ENCODE peak calls at places on chromosomes 1 and 21, in six cellular contexts. O is mesenchymal stem cell, Q is neuronal stem cell, A is IMR-90, W is mesendoderm, I is H1. Z is an unnamed sample.

GRCh38 chr1:42956739-42957138 is 1.9 kb downstream of the SLC2A1 start:
- DNase-seq in W (no peak), I (no peak), Q (no peak), A (no peak), O (no peak), Z (no peak)

GRCh38 chr21:28959367-28960099 is 33.1 kb downstream of the LTN1 start:
- DNase-seq in O (peak), W (no peak), A (peak), Q (no peak), I (no peak), Z (no peak)

GRCh38 chr1:46084553-46085448 is 47.6 kb downstream of the PIK3R3 start:
- DNase-seq in I (no peak), W (no peak), Q (no peak), A (peak), O (peak), Z (no peak)

GRCh38 chr21:15051652-15052554 is 12.9 kb downstream of the NRIP1 start:
- DNase-seq in A (peak), I (no peak), Q (no peak), O (peak), W (peak), Z (no peak)

GRCh38 chr1:16721871-16722641 is 18.3 kb upstream of the RNU1-4 start:
- DNase-seq in W (no peak), O (no peak), I (no peak), A (no peak), Q (no peak), Z (no peak)

GRCh38 chr1:245051349-245052221 is 103.2 kb upstream of the KIF26B start:
- DNase-seq in O (peak), A (peak), W (peak), I (peak), Q (no peak), Z (peak)

GRCh38 chr1:185311589-185312225 is 5.3 kb downstream of the IVNS1ABP start:
- DNase-seq in O (peak), W (no peak), Q (no peak), I (no peak), A (peak), Z (no peak)

GRCh38 chr1:196425513-196425912 is 182.7 kb downstream of the KCNT2 start:
- DNase-seq in Q (no peak), W (no peak), O (no peak), I (no peak), A (no peak), Z (no peak)

GRCh38 chr1:3568815-3569435 is 42.4 kb downstream of the MEGF6 start:
- DNase-seq in Q (no peak), W (no peak), I (no peak), A (no peak), O (no peak), Z (no peak)

GRCh38 chr1:101089608-101090007 is 64.0 kb upstream of the DPH5 start:
- DNase-seq in O (no peak), Q (no peak), I (no peak), W (no peak), A (no peak), Z (no peak)

GRCh38 chr1:94953741-94954140 is 26.8 kb upstream of the CNN3 start:
- DNase-seq in W (no peak), I (no peak), Q (no peak), O (peak), A (peak), Z (no peak)

GRCh38 chr1:167492509-167492910 is 25.8 kb downstream of the CD247 start:
- DNase-seq in Q (no peak), O (no peak), A (no peak), W (peak), I (no peak), Z (no peak)

GRCh38 chr1:208013210-208013609 is 102.3 kb upstream of the CD34 start:
- DNase-seq in A (no peak), W (no peak), O (no peak), I (no peak), Q (no peak), Z (no peak)

GRCh38 chr1:225816643-225817538 is 7.0 kb downstream of the EPHX1 start:
- DNase-seq in O (no peak), W (no peak), I (no peak), Q (no peak), A (peak), Z (no peak)

GRCh38 chr1:78627321-78627720 is 7.1 kb downstream of the IFI44L start:
- DNase-seq in I (no peak), A (peak), O (no peak), Q (no peak), W (no peak), Z (no peak)
- H2AK5ac ChIP-seq in I (no peak), A (no peak), O (no peak), Q (no peak), W (no peak), Z (no peak)

GRCh38 chr1:109794319-109795132 is 30.8 kb upstream of the EPS8L3 start:
- DNase-seq in A (no peak), W (peak), Q (no peak), I (no peak), O (peak), Z (peak)
- H3K23ac ChIP-seq in A (no peak), W (no peak), Q (no peak), I (no peak), O (no peak), Z (no peak)

DNA sequence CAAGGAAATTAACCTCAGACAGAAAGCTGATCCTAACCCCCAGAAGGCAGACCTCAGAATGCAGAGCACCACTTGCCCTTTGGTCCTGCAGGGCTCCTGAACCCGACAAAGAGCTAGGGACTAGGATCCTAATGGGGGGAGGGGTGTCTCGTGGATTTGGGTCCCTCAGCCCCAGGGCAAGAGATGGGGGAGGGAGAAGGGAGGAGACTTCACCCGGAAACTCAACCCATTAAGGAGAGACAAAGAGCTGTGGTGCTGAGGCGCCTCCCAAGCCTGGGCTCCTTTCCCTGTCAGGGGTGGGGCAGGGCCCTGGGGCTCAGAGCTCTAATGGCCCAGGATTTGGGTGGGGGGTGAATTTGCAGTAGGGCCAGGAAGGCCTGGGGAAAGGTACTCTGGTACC is 2.9 kb downstream of the NECTIN4 start:
- DNase-seq in W (peak), Q (no peak), A (no peak), O (no peak), I (no peak), Z (no peak)
- H3K4ac ChIP-seq in W (no peak), Q (no peak), A (no peak), O (peak), I (no peak), Z (no peak)

GRCh38 chr1:109642610-109643009 is 13.3 kb upstream of the GSTM4 start:
- DNase-seq in A (peak), W (no peak), O (peak), I (no peak), Q (no peak), Z (no peak)

GRCh38 chr1:109644670-109645069 is 11.2 kb upstream of the GSTM4 start:
- DNase-seq in Q (no peak), W (no peak), I (no peak), O (peak), A (peak), Z (no peak)

GRCh38 chr1:109640285-109640865 is 15.5 kb upstream of the GSTM4 start:
- DNase-seq in O (peak), Q (peak), I (peak), A (peak), W (peak), Z (peak)

GRCh38 chr1:109641341-109641740 is 14.6 kb upstream of the GSTM4 start:
- DNase-seq in I (no peak), Q (no peak), O (no peak), A (no peak), W (no peak), Z (no peak)

DNA sequence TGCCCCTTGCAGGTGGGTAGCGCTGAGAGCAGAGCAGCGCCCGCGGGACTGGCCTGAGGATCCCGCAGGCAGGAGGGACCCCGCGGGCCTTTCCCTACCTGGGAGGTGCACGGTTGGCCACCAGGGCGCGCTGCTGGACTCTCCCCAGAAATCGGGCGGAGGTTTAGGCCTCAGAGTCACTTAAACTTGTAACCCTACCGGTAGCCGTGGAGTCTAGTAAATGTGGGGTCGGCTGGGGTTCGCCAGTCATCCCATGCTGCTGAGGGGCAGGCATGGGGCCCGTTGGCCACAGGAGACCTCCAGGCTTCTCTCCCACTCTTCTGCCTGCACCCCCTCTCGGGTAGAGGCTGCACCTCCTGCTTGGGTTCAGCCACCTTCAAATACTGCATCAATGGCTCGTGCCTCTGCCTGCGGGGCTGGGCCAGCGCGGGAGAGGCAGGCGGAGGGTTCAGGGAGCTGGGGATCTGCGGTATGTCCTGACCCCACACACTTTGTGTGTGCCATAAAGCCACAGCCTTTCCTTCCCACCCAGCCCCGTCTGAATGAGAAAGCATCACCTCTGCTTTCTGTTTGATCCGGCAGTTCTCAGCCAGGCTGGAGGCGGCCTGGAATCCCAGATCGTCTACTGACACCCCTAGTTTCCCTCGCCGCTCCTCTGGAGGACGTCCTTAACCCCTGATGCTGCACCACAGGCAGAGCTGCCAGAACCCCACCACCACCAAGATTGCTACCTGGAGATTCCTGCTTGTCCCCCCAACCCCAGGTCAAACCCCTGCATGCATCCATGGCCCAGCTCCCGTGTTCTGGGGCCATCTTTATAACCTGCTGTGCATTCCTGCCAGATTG is 12.3 kb upstream of the GSTM4 start:
- DNase-seq in I (peak), A (peak), Q (peak), W (peak), O (peak), Z (peak)
- H2AK5ac ChIP-seq in I (no peak), A (peak), Q (peak), W (no peak), O (no peak), Z (no peak)

GRCh38 chr1:239387304-239388231 is 1.2 kb downstream of the CHRM3 start:
- DNase-seq in W (peak), I (peak), Q (peak), A (no peak), O (no peak), Z (peak)
- H3K23ac ChIP-seq in W (no peak), I (no peak), Q (peak), A (no peak), O (no peak), Z (no peak)

GRCh38 chr21:34311561-34312330 is 52.1 kb upstream of the KCNE2 start:
- DNase-seq in I (no peak), O (no peak), W (no peak), A (no peak), Q (no peak), Z (no peak)

GRCh38 chr21:34305605-34306235 is 58.1 kb upstream of the KCNE2 start:
- DNase-seq in Q (no peak), A (no peak), I (no peak), W (no peak), O (no peak), Z (no peak)

GRCh38 chr21:34302496-34302895 is 61.3 kb upstream of the KCNE2 start:
- DNase-seq in O (peak), I (no peak), Q (no peak), W (no peak), A (peak), Z (no peak)

GRCh38 chr21:34307991-34308532 is 55.7 kb upstream of the KCNE2 start:
- DNase-seq in W (no peak), A (no peak), O (no peak), Q (no peak), I (no peak), Z (no peak)

DNA sequence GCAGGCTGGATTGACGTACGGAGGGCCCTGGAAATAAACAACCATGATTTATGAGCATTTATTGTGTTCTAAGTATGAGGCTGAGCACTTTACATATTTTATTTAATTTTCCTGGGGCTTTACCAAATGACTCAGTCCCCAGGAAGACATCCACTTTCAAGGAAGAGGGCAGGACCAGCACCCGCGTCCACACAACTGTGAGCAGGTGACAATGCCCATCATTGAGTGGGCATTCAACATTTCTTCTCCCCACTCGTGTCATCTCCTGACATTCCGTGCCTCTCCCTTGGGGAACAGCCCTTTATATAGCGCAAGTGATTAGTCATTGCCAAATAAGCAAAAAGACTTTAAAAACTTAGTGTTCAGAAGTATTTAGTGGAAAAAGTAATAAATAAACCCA is 57.6 kb upstream of the KCNE2 start:
- DNase-seq in A (no peak), W (no peak), O (no peak), I (no peak), Q (no peak), Z (no peak)
- H3K4ac ChIP-seq in A (no peak), W (no peak), O (no peak), I (no peak), Q (no peak), Z (no peak)

GRCh38 chr1:153544453-153545066 is 1.0 kb downstream of the S100A4 start:
- DNase-seq in Q (no peak), O (no peak), A (no peak), W (no peak), I (no peak), Z (no peak)

GRCh38 chr1:153546371-153546770 is 765 bp upstream of the S100A4 start:
- DNase-seq in Q (no peak), O (no peak), A (no peak), I (no peak), W (no peak), Z (no peak)

GRCh38 chr1:153546796-153547559 is 1.4 kb upstream of the S100A4 start:
- DNase-seq in I (no peak), A (no peak), W (no peak), O (no peak), Q (no peak), Z (peak)

GRCh38 chr1:153543738-153544135 is 1.9 kb downstream of the S100A4 start:
- DNase-seq in I (no peak), W (no peak), O (no peak), Q (no peak), A (no peak), Z (no peak)

GRCh38 chr1:153545067-153546055 is at the start of gene S100A4:
- DNase-seq in I (peak), A (peak), Q (peak), W (peak), O (peak), Z (peak)
- H2AK5ac ChIP-seq in I (peak), A (peak), Q (peak), W (peak), O (peak), Z (no peak)

DNA sequence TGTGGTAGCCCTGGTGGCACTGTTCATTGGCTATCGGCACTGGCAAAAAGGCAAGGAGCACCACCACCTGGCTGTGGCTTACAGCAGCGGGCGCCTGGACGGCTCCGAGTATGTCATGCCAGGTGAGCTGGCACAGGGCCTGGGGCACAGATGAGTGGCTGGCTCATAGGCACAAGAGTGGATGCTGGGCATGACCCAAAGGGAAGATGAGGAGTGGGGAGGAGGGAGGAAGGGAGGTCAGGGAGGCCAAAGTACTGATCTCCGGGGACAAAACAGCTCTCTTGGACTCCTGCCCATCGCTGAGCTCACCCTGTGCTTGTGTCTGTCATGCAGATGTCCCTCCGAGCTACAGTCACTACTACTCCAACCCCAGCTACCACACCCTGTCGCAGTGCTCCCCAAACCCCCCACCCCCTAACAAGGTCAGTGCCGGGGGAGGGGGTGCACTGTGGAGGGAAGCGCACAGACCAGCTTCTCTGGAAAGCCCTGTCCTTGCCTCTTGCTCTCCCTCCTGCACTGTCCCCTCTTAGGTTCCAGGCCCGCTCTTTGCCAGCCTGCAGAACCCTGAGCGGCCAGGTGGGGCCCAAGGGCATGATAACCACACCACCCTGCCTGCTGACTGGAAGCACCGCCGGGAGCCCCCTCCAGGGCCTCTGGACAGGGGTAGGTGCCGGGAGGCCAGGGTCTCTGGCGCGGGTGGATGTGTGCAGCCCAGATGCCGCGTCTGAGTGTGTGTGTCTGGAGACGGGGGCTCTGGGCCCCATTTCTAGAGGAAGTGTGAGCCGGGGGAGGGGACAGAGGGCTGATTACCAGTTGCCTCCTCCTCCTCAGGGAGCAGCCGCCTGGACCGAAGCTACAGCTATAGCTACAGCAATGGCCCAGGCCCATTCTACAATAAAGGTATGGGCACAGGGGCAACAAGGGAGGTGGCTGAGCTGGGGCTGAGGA is 7.3 kb upstream of the LRRC71 start:
- DNase-seq in W (peak), Q (no peak), A (no peak), O (no peak), I (peak), Z (peak)
- H3K23ac ChIP-seq in W (no peak), Q (peak), A (no peak), O (no peak), I (no peak), Z (no peak)

Z was measured in H9.